ENCODE peak calls at places on chromosome 2, in seven cellular contexts. Z is Peyer's patch, H is suprapubic skin, L is IMR-90, E is H9, O is iPS DF 6.9, W is left ventricle myocardium inferior. N is an unnamed sample.

GRCh38 chr2:99854236-99854852 is 288.0 kb downstream of the AFF3 start:
- DNase-seq in Z (no peak), H (no peak), L (no peak), E (no peak), O (no peak), W (no peak), N (no peak)

GRCh38 chr2:68548396-68548795 is 81.0 kb downstream of the APLF start:
- DNase-seq in Z (no peak), H (no peak), L (peak; percentile 75), E (no peak), O (no peak), W (no peak), N (no peak)

GRCh38 chr2:201502713-201503112 is 51.2 kb downstream of the STRADB start:
- DNase-seq in Z (no peak), H (no peak), L (no peak), E (no peak), O (no peak), W (no peak), N (no peak)

GRCh38 chr2:112020561-112020960 is 34.5 kb upstream of the TMEM87B start:
- DNase-seq in Z (no peak), H (no peak), L (no peak), E (peak; percentile 63), O (peak; percentile 9), W (no peak), N (no peak)

GRCh38 chr2:205216580-205216979 is 465.7 kb upstream of the NRP2 start:
- DNase-seq in Z (no peak), H (no peak), L (no peak), E (no peak), O (no peak), W (no peak), N (no peak)

GRCh38 chr2:231929961-231930600 is 3.9 kb upstream of the NPPC start:
- DNase-seq in Z (no peak), H (peak; percentile 42), L (peak; percentile 8), E (peak; percentile 82), O (no peak), W (peak; percentile 82), N (no peak)

GRCh38 chr2:59932341-59932740 is 621.1 kb downstream of the BCL11A start:
- DNase-seq in Z (no peak), H (no peak), L (no peak), E (peak; percentile 52), O (peak; percentile 37), W (no peak), N (no peak)

GRCh38 chr2:170812716-170813585 is 3.7 kb upstream of the GAD1 start:
- DNase-seq in Z (no peak), H (no peak), L (peak; percentile 84), E (peak; percentile 44), O (no peak), W (no peak), N (no peak)

GRCh38 chr2:2570871-2571270 is 239.8 kb upstream of the MYT1L start:
- DNase-seq in Z (no peak), H (no peak), L (no peak), E (no peak), O (no peak), W (no peak), N (no peak)

GRCh38 chr2:68741805-68742306 is 7.2 kb downstream of the ARHGAP25 start:
- DNase-seq in Z (no peak), H (no peak), L (peak; percentile 30), E (no peak), O (no peak), W (no peak), N (no peak)

GRCh38 chr2:95385570-95385984 is 16.9 kb upstream of the FAHD2A start:
- DNase-seq in Z (no peak), H (no peak), L (no peak), E (peak; percentile 23), O (no peak), W (no peak), N (no peak)

GRCh38 chr2:182672471-182673165 is 43.4 kb upstream of the DNAJC10 start:
- DNase-seq in Z (no peak), H (no peak), L (peak; percentile 91), E (no peak), O (no peak), W (no peak), N (no peak)

GRCh38 chr2:45172993-45173392 is 163.7 kb upstream of the SIX2 start:
- DNase-seq in Z (no peak), H (no peak), L (no peak), E (no peak), O (no peak), W (no peak), N (no peak)
- H3K27ac ChIP-seq in Z (no peak overlapping the region), H (no peak overlapping the region), L (no peak overlapping the region), E (no peak overlapping the region), O (no peak overlapping the region), W (no peak overlapping the region), N (no peak overlapping the region)

DNA sequence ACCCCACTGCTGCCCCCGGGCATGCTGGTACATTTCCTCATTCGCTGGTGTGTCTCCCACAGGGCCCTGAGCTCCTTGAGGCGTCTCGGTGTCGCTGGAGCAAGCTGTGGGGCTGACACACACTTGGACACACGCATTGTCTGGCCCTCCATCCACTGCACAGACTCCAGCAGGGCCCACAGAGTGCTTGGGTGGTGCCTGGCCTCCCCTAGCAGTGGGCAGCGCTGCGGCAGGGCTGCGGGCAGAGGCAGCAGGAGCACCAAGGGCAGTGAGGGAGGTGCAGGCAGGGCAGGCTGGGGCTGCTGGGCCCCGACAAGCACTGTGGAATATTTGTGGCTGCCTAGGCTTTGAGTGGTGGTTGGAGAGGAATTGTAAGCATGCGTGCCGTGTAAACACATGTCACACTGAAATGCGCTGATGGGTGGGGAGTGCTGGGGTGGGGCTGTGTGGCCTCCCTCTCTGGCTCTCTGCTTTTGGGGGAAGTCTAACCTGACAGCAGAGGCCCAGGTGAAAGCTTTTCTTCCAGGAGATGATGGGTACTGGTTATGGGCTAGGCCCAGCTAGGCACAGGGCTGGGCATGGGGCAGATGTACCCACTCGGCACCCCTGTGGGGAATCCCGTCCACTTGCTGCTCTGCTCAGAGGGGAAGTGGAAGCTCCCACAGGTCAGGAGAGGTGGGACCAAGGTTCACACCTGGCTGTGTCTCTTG is 55.5 kb upstream of the HS6ST1 start:
- DNase-seq in Z (no peak), H (peak; percentile 49), L (peak; percentile 87), E (no peak), O (no peak), W (no peak), N (peak; percentile 67)
- H3K27ac ChIP-seq in Z (no peak overlapping the region), H (peak overlapping the region; percentile 46), L (peak overlapping the region; percentile 59), E (no peak overlapping the region), O (no peak overlapping the region), W (no peak overlapping the region), N (peak overlapping the region; percentile 74)

GRCh38 chr2:164839914-164840457 is 1.6 kb downstream of the COBLL1 start:
- DNase-seq in Z (no peak), H (no peak), L (peak; percentile 18), E (no peak), O (no peak), W (no peak), N (no peak)

GRCh38 chr2:164835302-164835701 is 6.3 kb downstream of the COBLL1 start:
- DNase-seq in Z (no peak), H (no peak), L (no peak), E (no peak), O (no peak), W (no peak), N (no peak)

GRCh38 chr2:164837807-164838206 is 3.8 kb downstream of the COBLL1 start:
- DNase-seq in Z (no peak), H (no peak), L (no peak), E (no peak), O (no peak), W (no peak), N (no peak)

GRCh38 chr2:164840458-164840929 is 1.1 kb downstream of the COBLL1 start:
- DNase-seq in Z (peak; percentile 77), H (peak; percentile 69), L (no peak), E (peak; percentile 43), O (no peak), W (peak; percentile 44), N (peak; percentile 79)

GRCh38 chr2:164836907-164837306 is 4.7 kb downstream of the COBLL1 start:
- DNase-seq in Z (no peak), H (no peak), L (no peak), E (no peak), O (no peak), W (no peak), N (no peak)
- H3K27ac ChIP-seq in Z (no peak overlapping the region), H (no peak overlapping the region), L (no peak overlapping the region), E (no peak overlapping the region), O (no peak overlapping the region), W (peak overlapping the region; percentile 97), N (no peak overlapping the region)

DNA sequence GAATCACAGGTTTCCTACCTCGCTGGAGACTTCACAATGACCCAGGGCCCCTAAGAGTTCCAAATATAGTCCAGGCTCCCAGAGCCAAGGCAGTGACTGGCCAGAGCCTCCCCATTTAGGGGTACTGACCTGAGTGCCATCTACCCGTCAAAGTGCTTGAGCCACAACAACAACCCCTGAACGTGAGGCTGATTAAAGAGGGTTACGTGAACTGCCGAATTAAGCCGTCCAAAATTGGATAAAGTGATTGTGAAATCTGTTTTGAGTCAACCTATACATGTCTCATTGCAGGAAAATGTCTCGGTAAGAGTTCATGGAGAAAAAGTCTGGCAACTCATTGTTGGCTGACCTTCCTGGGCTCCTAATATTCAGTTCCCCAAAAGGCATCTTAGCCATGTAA is 116.4 kb downstream of the TTC32 start:
- DNase-seq in Z (no peak), H (no peak), L (peak; percentile 72), E (no peak), O (no peak), W (no peak), N (no peak)
- H3K27ac ChIP-seq in Z (no peak overlapping the region), H (no peak overlapping the region), L (no peak overlapping the region), E (no peak overlapping the region), O (no peak overlapping the region), W (peak overlapping the region; percentile 12), N (no peak overlapping the region)

GRCh38 chr2:28721601-28722191 is 29.9 kb upstream of the PPP1CB start:
- DNase-seq in Z (no peak), H (no peak), L (no peak), E (no peak), O (no peak), W (no peak), N (no peak)
- H3K27ac ChIP-seq in Z (no peak overlapping the region), H (no peak overlapping the region), L (no peak overlapping the region), E (no peak overlapping the region), O (no peak overlapping the region), W (no peak overlapping the region), N (no peak overlapping the region)

GRCh38 chr2:33213244-33213643 is 263.2 kb upstream of the RASGRP3 start:
- DNase-seq in Z (no peak), H (no peak), L (peak; percentile 50), E (no peak), O (no peak), W (no peak), N (no peak)
- H3K27ac ChIP-seq in Z (no peak overlapping the region), H (no peak overlapping the region), L (peak overlapping the region; percentile 85), E (no peak overlapping the region), O (no peak overlapping the region), W (no peak overlapping the region), N (no peak overlapping the region)